ENCODE peak calls at places on chromosome 7, in seven cellular contexts. M is ovary, Y is GM12878, K is fibroblast of lung, E is stomach, J is body of pancreas, G is upper lobe of left lung. V is an unnamed sample.

GRCh38 chr7:82257118-82257695 is 186.4 kb downstream of the CACNA2D1 start:
- DNase-seq in M (no peak), Y (no peak), K (no peak), E (no peak), J (no peak), G (no peak), V (no peak)

GRCh38 chr7:115679976-115680375 is 350.6 kb downstream of the TFEC start:
- DNase-seq in M (no peak), Y (peak; percentile 5), K (peak; percentile 65), E (no peak), J (peak; percentile 37), G (no peak), V (no peak)

GRCh38 chr7:30900053-30900452 is 11.6 kb upstream of the AQP1 start:
- DNase-seq in M (no peak), Y (no peak), K (no peak), E (no peak), J (no peak), G (peak; percentile 55), V (no peak)

GRCh38 chr7:36573066-36573465 is 151.2 kb downstream of the AOAH start:
- DNase-seq in M (no peak), Y (no peak), K (no peak), E (no peak), J (no peak), G (no peak), V (no peak)

GRCh38 chr7:124692420-124692819 is 73.2 kb downstream of the GPR37 start:
- DNase-seq in M (no peak), Y (no peak), K (peak; percentile 63), E (no peak), J (no peak), G (no peak), V (no peak)

GRCh38 chr7:29494350-29494749 is 69.3 kb upstream of the PRR15 start:
- DNase-seq in M (no peak), Y (no peak), K (peak; percentile 49), E (no peak), J (no peak), G (no peak), V (no peak)

GRCh38 chr7:141045842-141046630 is 27.8 kb upstream of the TMEM178B start:
- DNase-seq in M (no peak), Y (no peak), K (no peak), E (no peak), J (no peak), G (no peak), V (no peak)

GRCh38 chr7:22256702-22257101 is 100.3 kb downstream of the RAPGEF5 start:
- DNase-seq in M (no peak), Y (no peak), K (no peak), E (no peak), J (no peak), G (no peak), V (no peak)

GRCh38 chr7:125136341-125136740 is 206.7 kb upstream of the POT1 start:
- DNase-seq in M (no peak), Y (no peak), K (no peak), E (no peak), J (no peak), G (no peak), V (no peak)

GRCh38 chr7:43700059-43700501 is 29.2 kb downstream of the COA1 start:
- DNase-seq in M (no peak), Y (no peak), K (peak; percentile 89), E (no peak), J (no peak), G (no peak), V (no peak)

GRCh38 chr7:24290004-24290641 is 6.1 kb downstream of the NPY start:
- DNase-seq in M (no peak), Y (peak; percentile 70), K (peak; percentile 58), E (no peak), J (no peak), G (no peak), V (no peak)

GRCh38 chr7:87156709-87157108 is 4.5 kb downstream of the DMTF1 start:
- DNase-seq in M (no peak), Y (no peak), K (peak; percentile 13), E (no peak), J (no peak), G (no peak), V (no peak)
- H3K4me3 ChIP-seq in M (no peak overlapping the region), Y (peak overlapping the region; percentile 91), K (no peak overlapping the region), E (no peak overlapping the region), J (no peak overlapping the region), G (no peak overlapping the region), V (peak overlapping the region; percentile 76)

GRCh38 chr7:108118959-108119358 is 11.2 kb downstream of the LAMB4 start:
- DNase-seq in M (no peak), Y (no peak), K (no peak), E (no peak), J (no peak), G (no peak), V (no peak)
- TF ChIP-seq CTCF in M (no peak), Y (no peak), K (no peak), E (no peak), J (no peak), G (no peak), V (no peak)

GRCh38 chr7:137904826-137905225 is 58.1 kb upstream of the DGKI start:
- DNase-seq in M (no peak), Y (no peak), K (peak; percentile 37), E (no peak), J (no peak), G (no peak), V (no peak)
- H3K27ac ChIP-seq in M (no peak overlapping the region), Y (no peak overlapping the region), K (no peak overlapping the region), E (no peak overlapping the region), J (no peak overlapping the region), G (no peak overlapping the region), V (no peak overlapping the region)

GRCh38 chr7:114370177-114370576 is 44.4 kb upstream of the FOXP2 start:
- DNase-seq in M (no peak), Y (no peak), K (no peak), E (no peak), J (no peak), G (no peak), V (no peak)
- H3K4me3 ChIP-seq in M (no peak overlapping the region), Y (no peak overlapping the region), K (no peak overlapping the region), E (no peak overlapping the region), J (no peak overlapping the region), G (no peak overlapping the region), V (no peak overlapping the region)

DNA sequence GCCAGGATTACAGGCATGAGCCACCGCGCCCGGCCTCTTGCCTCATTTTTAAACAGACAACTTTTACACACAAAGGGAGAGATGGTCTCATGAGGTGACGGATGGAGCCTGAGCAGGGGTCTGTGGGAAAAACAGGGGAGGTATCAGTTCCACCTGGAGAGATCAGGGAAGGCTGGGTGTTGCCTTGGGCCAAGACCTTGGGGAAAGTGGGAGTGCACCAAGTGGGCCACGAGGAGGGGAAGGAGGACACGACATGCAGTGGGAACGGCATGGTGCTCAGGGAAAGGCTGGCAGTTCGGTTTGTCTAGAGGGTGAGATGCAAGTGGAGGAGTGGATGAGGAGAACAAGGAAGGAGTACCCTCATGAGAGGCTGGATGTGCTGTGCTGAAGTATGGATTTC is 8.9 kb upstream of the ZNF777 start:
- DNase-seq in M (no peak), Y (no peak), K (no peak), E (no peak), J (no peak), G (no peak), V (no peak)
- TF ChIP-seq CTCF in M (no peak), Y (no peak), K (no peak), E (no peak), J (no peak), G (no peak), V (no peak)

GRCh38 chr7:51455948-51456347 is 139.3 kb upstream of the COBL start:
- DNase-seq in M (no peak), Y (no peak), K (no peak), E (no peak), J (no peak), G (no peak), V (no peak)

GRCh38 chr7:51456471-51457060 is 140.0 kb upstream of the COBL start:
- DNase-seq in M (no peak), Y (no peak), K (no peak), E (no peak), J (no peak), G (no peak), V (no peak)

GRCh38 chr7:51457079-51457478 is 140.5 kb upstream of the COBL start:
- DNase-seq in M (no peak), Y (no peak), K (no peak), E (no peak), J (no peak), G (no peak), V (no peak)

GRCh38 chr7:51455513-51455912 is 138.9 kb upstream of the COBL start:
- DNase-seq in M (no peak), Y (no peak), K (no peak), E (no peak), J (no peak), G (no peak), V (no peak)

DNA sequence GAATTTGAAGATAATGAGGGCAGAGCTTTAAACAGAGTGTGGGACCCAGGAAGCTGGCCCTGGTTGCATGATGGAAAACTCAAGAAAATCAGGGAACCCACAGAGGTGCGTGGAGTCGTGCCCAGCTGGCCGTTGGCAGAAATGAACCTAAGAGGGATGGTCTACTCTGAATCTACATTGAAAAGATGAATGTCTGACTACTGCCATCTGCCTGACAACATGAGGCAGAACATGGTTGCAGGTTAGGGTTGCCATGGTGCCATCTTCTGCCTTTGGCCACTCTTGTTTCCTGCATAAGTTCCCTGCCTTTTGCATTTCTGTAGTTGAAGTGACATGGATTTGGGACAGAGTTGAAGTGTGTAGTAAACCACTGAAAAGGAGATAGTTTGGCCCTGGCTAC is 138.5 kb upstream of the COBL start:
- DNase-seq in M (no peak), Y (no peak), K (no peak), E (no peak), J (no peak), G (no peak), V (no peak)
- H3K27ac ChIP-seq in M (no peak overlapping the region), Y (no peak overlapping the region), K (no peak overlapping the region), E (no peak overlapping the region), J (no peak overlapping the region), G (no peak overlapping the region), V (no peak overlapping the region)

GRCh38 chr7:69811682-69812344 is 213.5 kb downstream of the AUTS2 start:
- DNase-seq in M (no peak), Y (no peak), K (no peak), E (no peak), J (no peak), G (no peak), V (no peak)

GRCh38 chr7:69817096-69817495 is 218.8 kb downstream of the AUTS2 start:
- DNase-seq in M (no peak), Y (no peak), K (peak; percentile 63), E (no peak), J (no peak), G (no peak), V (no peak)

GRCh38 chr7:69813637-69814240 is 215.5 kb downstream of the AUTS2 start:
- DNase-seq in M (no peak), Y (no peak), K (no peak), E (no peak), J (no peak), G (no peak), V (no peak)

GRCh38 chr7:69812756-69813155 is 214.5 kb downstream of the AUTS2 start:
- DNase-seq in M (no peak), Y (no peak), K (no peak), E (no peak), J (no peak), G (no peak), V (no peak)

DNA sequence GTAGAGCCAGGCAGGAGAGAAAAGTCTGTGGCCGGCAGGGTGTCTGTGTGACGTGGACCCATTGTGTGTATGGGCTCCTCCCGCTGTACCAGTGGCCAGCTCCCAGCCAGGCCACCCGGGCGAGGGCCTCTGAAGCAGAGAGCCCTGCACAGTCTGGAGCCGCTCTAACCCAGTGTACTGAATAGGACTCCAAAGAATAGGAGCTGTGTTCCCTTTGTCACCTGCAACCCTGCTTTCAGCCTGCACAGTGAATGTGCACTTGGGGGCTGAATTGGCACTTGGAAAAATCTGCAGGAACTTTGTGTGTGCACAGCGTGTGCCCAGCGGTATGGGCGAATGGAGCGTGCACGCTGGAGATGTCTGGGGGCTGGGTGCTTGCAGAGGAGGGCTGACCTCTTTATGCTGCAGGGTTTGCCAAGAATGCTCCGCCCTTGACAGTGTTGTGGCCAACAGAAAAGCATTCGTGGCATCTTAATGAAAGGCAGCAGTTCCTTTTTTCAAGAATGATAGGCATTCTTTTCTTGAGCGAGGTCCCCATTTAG is 216.2 kb downstream of the AUTS2 start:
- DNase-seq in M (no peak), Y (no peak), K (no peak), E (no peak), J (no peak), G (peak; percentile 54), V (no peak)
- H3K4me3 ChIP-seq in M (no peak overlapping the region), Y (no peak overlapping the region), K (no peak overlapping the region), E (no peak overlapping the region), J (no peak overlapping the region), G (no peak overlapping the region), V (peak overlapping the region; percentile 17)

V was measured in coronary artery.